ENCODE peak calls at places on chromosomes 12 and 14, in five cellular contexts. One of them, this sample, is unnamed. For H3K27me3 and H3K36me3, the result is how much of the 10 kb centered on the place peaks cover.

GRCh38 chr12:104166465-104166864 is 28.5 kb upstream of the NFYB start:
- DNase-seq in stomach: no peak
- DNase-seq in pancreas: no peak
- DNase-seq in PC-9: no peak
- DNase-seq in adrenal gland: no peak
- DNase-seq in this sample: no peak

GRCh38 chr14:51089278-51089677 is 5.6 kb downstream of the TRIM9 start:
- DNase-seq in stomach: no peak
- DNase-seq in pancreas: no peak
- DNase-seq in PC-9: no peak
- DNase-seq in adrenal gland: no peak
- DNase-seq in this sample: no peak

GRCh38 chr14:54567634-54568561 is 970 bp downstream of the SAMD4A start:
- DNase-seq in stomach: peak
- DNase-seq in pancreas: peak
- DNase-seq in PC-9: no peak
- DNase-seq in adrenal gland: peak
- DNase-seq in this sample: peak

GRCh38 chr14:92540472-92541048 is 27.0 kb downstream of the RIN3 start:
- DNase-seq in stomach: peak
- DNase-seq in pancreas: peak
- DNase-seq in PC-9: peak
- DNase-seq in adrenal gland: peak
- DNase-seq in this sample: peak

GRCh38 chr12:75345531-75345930 is 11.1 kb downstream of the GLIPR1L1 start:
- DNase-seq in stomach: no peak
- DNase-seq in pancreas: no peak
- DNase-seq in PC-9: no peak
- DNase-seq in adrenal gland: no peak
- DNase-seq in this sample: no peak

GRCh38 chr12:110200124-110200417 is 75.9 kb downstream of the IFT81 start:
- DNase-seq in stomach: no peak
- DNase-seq in pancreas: no peak
- DNase-seq in PC-9: no peak
- DNase-seq in adrenal gland: no peak
- DNase-seq in this sample: no peak

GRCh38 chr14:50871914-50872732 is at the start of gene ABHD12B:
- DNase-seq in stomach: no peak
- DNase-seq in pancreas: no peak
- DNase-seq in PC-9: no peak
- DNase-seq in adrenal gland: no peak
- DNase-seq in this sample: peak

GRCh38 chr12:22525426-22525825 is 18.9 kb downstream of the C2CD5 start:
- DNase-seq in stomach: no peak
- DNase-seq in pancreas: no peak
- DNase-seq in PC-9: no peak
- DNase-seq in adrenal gland: no peak
- DNase-seq in this sample: no peak

GRCh38 chr12:110577717-110578521 is 5.2 kb downstream of the PPTC7 start:
- DNase-seq in stomach: no peak
- DNase-seq in pancreas: no peak
- DNase-seq in PC-9: peak
- DNase-seq in adrenal gland: no peak
- DNase-seq in this sample: no peak

GRCh38 chr12:18430425-18431048 is 169.2 kb downstream of the PIK3C2G start:
- DNase-seq in stomach: peak
- DNase-seq in pancreas: peak
- DNase-seq in PC-9: no peak
- DNase-seq in adrenal gland: peak
- DNase-seq in this sample: peak

GRCh38 chr12:14959916-14960315 is 1.5 kb downstream of the ARHGDIB start:
- DNase-seq in stomach: no peak
- DNase-seq in pancreas: no peak
- DNase-seq in PC-9: no peak
- DNase-seq in adrenal gland: no peak
- DNase-seq in this sample: no peak

GRCh38 chr12:53074999-53075370 is 4.2 kb downstream of the SPRYD3 start:
- DNase-seq in stomach: no peak
- DNase-seq in pancreas: no peak
- DNase-seq in PC-9: no peak
- DNase-seq in adrenal gland: no peak
- DNase-seq in this sample: no peak

GRCh38 chr14:101564444-101564776 is 3.1 kb downstream of the DIO3 start:
- DNase-seq in stomach: no peak
- DNase-seq in pancreas: no peak
- DNase-seq in PC-9: no peak
- DNase-seq in adrenal gland: no peak
- DNase-seq in this sample: no peak

GRCh38 chr14:101571004-101571403 is 9.7 kb downstream of the DIO3 start:
- DNase-seq in stomach: no peak
- DNase-seq in pancreas: no peak
- DNase-seq in PC-9: no peak
- DNase-seq in adrenal gland: no peak
- DNase-seq in this sample: no peak

GRCh38 chr14:101563654-101564443 is 2.6 kb downstream of the DIO3 start:
- DNase-seq in stomach: no peak
- DNase-seq in pancreas: no peak
- DNase-seq in PC-9: no peak
- DNase-seq in adrenal gland: no peak
- DNase-seq in this sample: no peak

GRCh38 chr14:101564819-101565698 is 3.8 kb downstream of the DIO3 start:
- DNase-seq in stomach: no peak
- DNase-seq in pancreas: no peak
- DNase-seq in PC-9: no peak
- DNase-seq in adrenal gland: no peak
- DNase-seq in this sample: no peak

GRCh38 chr14:101567252-101567651 is 6.0 kb downstream of the DIO3 start:
- DNase-seq in stomach: no peak
- DNase-seq in pancreas: no peak
- DNase-seq in PC-9: no peak
- DNase-seq in adrenal gland: no peak
- DNase-seq in this sample: no peak
- H3K27me3 ChIP-seq in stomach: half or more
- H3K27me3 ChIP-seq in pancreas: under half
- H3K27me3 ChIP-seq in PC-9: half or more
- H3K27me3 ChIP-seq in adrenal gland: under half
- H3K27me3 ChIP-seq in this sample: under half

GRCh38 chr12:45214739-45215418 is 1.0 kb upstream of the ANO6 start:
- DNase-seq in stomach: no peak
- DNase-seq in pancreas: no peak
- DNase-seq in PC-9: no peak
- DNase-seq in adrenal gland: no peak
- DNase-seq in this sample: no peak
- H3K4me3 ChIP-seq in stomach: peak
- H3K4me3 ChIP-seq in pancreas: peak
- H3K4me3 ChIP-seq in PC-9: peak
- H3K4me3 ChIP-seq in adrenal gland: peak
- H3K4me3 ChIP-seq in this sample: peak

GRCh38 chr14:64743061-64743460 is 38.8 kb downstream of the PLEKHG3 start:
- DNase-seq in stomach: no peak
- DNase-seq in pancreas: no peak
- DNase-seq in PC-9: no peak
- DNase-seq in adrenal gland: no peak
- DNase-seq in this sample: no peak
- H3K36me3 ChIP-seq in stomach: half or more
- H3K36me3 ChIP-seq in pancreas: under half
- H3K36me3 ChIP-seq in PC-9: under half
- H3K36me3 ChIP-seq in adrenal gland: under half
- H3K36me3 ChIP-seq in this sample: under half

GRCh38 chr12:113479193-113479577 is 7.5 kb upstream of the LHX5 start:
- DNase-seq in stomach: no peak
- DNase-seq in pancreas: no peak
- DNase-seq in PC-9: no peak
- DNase-seq in adrenal gland: no peak
- DNase-seq in this sample: no peak
- H3K27me3 ChIP-seq in stomach: half or more
- H3K27me3 ChIP-seq in pancreas: under half
- H3K27me3 ChIP-seq in PC-9: half or more
- H3K27me3 ChIP-seq in adrenal gland: half or more
- H3K27me3 ChIP-seq in this sample: half or more

DNA sequence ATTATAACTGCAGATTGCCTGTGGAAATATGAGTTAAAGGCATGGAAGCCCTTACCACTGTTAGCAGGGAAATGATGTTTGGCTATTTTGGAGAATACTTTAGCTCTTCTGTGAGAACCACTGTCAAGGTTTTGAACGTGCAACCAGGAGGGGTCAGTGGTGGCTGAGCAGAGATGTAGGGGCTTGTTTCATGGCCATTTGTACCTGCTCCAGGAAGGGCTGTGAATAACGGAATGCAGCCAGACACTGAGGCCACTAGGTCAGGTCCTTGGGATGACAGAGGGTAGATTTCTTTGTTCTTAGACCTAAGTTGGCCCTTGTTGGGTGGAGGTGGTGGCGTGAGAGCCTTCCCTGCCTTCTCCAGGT is 8.3 kb downstream of the TRAF3 start:
- DNase-seq in stomach: no peak
- DNase-seq in pancreas: no peak
- DNase-seq in PC-9: no peak
- DNase-seq in adrenal gland: no peak
- DNase-seq in this sample: no peak
- H3K4me3 ChIP-seq in stomach: no peak
- H3K4me3 ChIP-seq in pancreas: no peak
- H3K4me3 ChIP-seq in PC-9: no peak
- H3K4me3 ChIP-seq in adrenal gland: no peak
- H3K4me3 ChIP-seq in this sample: no peak

DNA sequence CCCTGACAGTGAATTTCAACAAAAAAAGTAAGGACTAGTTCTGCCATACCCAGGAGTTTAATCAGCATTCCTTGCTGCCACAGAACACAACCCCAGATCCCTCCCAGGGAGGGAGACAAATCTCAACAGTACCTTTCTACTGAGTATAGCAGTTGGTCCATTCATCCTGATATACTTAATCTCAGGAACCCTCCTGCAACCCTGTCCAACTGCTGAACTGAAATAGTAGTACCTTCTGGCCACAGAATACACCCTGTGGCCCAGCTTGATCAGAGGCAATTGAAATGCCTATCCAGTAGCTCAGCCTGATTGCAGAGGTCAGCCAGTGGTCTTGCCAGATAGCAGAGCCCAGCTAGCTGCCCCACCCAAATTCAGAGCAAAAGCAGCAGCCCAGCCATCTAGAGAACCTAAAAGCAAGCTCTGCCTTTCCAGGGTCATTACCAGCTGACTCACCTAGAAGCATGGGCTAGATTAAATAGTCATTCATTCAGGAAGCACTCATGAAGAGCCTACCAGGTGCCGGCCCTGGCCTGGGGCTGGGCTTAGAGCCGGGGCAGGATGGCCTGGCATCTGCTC is 40.0 kb upstream of the RHOJ start:
- DNase-seq in stomach: no peak
- DNase-seq in pancreas: no peak
- DNase-seq in PC-9: peak
- DNase-seq in adrenal gland: no peak
- DNase-seq in this sample: peak
- H3K36me3 ChIP-seq in stomach: under half
- H3K36me3 ChIP-seq in pancreas: under half
- H3K36me3 ChIP-seq in PC-9: under half
- H3K36me3 ChIP-seq in adrenal gland: under half
- H3K36me3 ChIP-seq in this sample: under half

GRCh38 chr14:71932229-71932951 is at the start of gene RGS6:
- DNase-seq in stomach: peak
- DNase-seq in pancreas: peak
- DNase-seq in PC-9: no peak
- DNase-seq in adrenal gland: peak
- DNase-seq in this sample: peak

GRCh38 chr14:71933026-71933587 is 878 bp downstream of the RGS6 start:
- DNase-seq in stomach: no peak
- DNase-seq in pancreas: no peak
- DNase-seq in PC-9: no peak
- DNase-seq in adrenal gland: no peak
- DNase-seq in this sample: no peak

GRCh38 chr14:71931492-71932228 is 569 bp upstream of the RGS6 start:
- DNase-seq in stomach: no peak
- DNase-seq in pancreas: no peak
- DNase-seq in PC-9: no peak
- DNase-seq in adrenal gland: peak
- DNase-seq in this sample: no peak
- H3K27me3 ChIP-seq in stomach: half or more
- H3K27me3 ChIP-seq in pancreas: under half
- H3K27me3 ChIP-seq in PC-9: under half
- H3K27me3 ChIP-seq in adrenal gland: under half
- H3K27me3 ChIP-seq in this sample: under half

This sample was measured in MG63.